ENCODE peak calls at places on chromosomes 4 and X, in nine cellular contexts. D is GM12865, W is fibroblast of mammary gland, N is heart left ventricle, I is choroid plexus epithelial cell, R is PC-9, M is thoracic aorta, K is cardiac muscle cell, S is coronary artery. C is an unnamed sample.

GRCh38 chr4:124899997-124900396 is 187.5 kb upstream of the ANKRD50 start:
- DNase-seq in D (no peak), W (no peak), N (no peak), I (no peak), R (no peak), M (no peak), K (no peak), S (no peak), C (no peak)

GRCh38 chr4:4677825-4678522 is 136.1 kb upstream of the STX18 start:
- DNase-seq in D (peak; percentile 38), W (peak; percentile 80), N (no peak), I (peak; percentile 92), R (no peak), M (no peak), K (peak; percentile 28), S (no peak), C (no peak)

GRCh38 chrX:150360331-150360730 is 2.8 kb upstream of the MAMLD1 start:
- DNase-seq in D (no peak), W (no peak), N (no peak), I (no peak), R (no peak), M (no peak), K (no peak), S (peak; percentile 68), C (no peak)

GRCh38 chr4:171857302-171858005 is 44.2 kb downstream of the GALNTL6 start:
- DNase-seq in D (no peak), W (peak; percentile 33), N (no peak), I (peak; percentile 63), R (no peak), M (no peak), K (peak; percentile 2), S (no peak), C (no peak)

GRCh38 chrX:68757331-68757730 is 71.5 kb upstream of the EFNB1 start:
- DNase-seq in D (no peak), W (no peak), N (no peak), I (no peak), R (no peak), M (no peak), K (no peak), S (peak; percentile 40), C (no peak)

GRCh38 chr4:7202391-7202790 is 10.1 kb downstream of the SORCS2 start:
- DNase-seq in D (no peak), W (peak; percentile 33), N (no peak), I (peak; percentile 52), R (no peak), M (no peak), K (no peak), S (no peak), C (no peak)

GRCh38 chr4:110472583-110473329 is 3.2 kb upstream of the ENPEP start:
- DNase-seq in D (no peak), W (no peak), N (no peak), I (peak; percentile 57), R (no peak), M (no peak), K (peak; percentile 16), S (no peak), C (no peak)

GRCh38 chr4:184273166-184274147 is 55.8 kb upstream of the ENPP6 start:
- DNase-seq in D (peak; percentile 86), W (no peak), N (no peak), I (no peak), R (no peak), M (no peak), K (no peak), S (no peak), C (peak; percentile 73)

GRCh38 chrX:114774691-114775090 is 190.8 kb downstream of the HTR2C start:
- DNase-seq in D (no peak), W (peak; percentile 12), N (no peak), I (peak; percentile 17), R (no peak), M (no peak), K (peak; percentile 9), S (no peak), C (no peak)

GRCh38 chrX:40155617-40156471 is 58.1 kb upstream of the BCOR start:
- DNase-seq in D (no peak), W (no peak), N (no peak), I (no peak), R (no peak), M (no peak), K (no peak), S (no peak), C (no peak)

GRCh38 chr4:30181512-30181911 is 538.7 kb upstream of the PCDH7 start:
- DNase-seq in D (no peak), W (no peak), N (no peak), I (no peak), R (no peak), M (no peak), K (no peak), S (no peak), C (no peak)

GRCh38 chr4:123453006-123453685 is 56.6 kb downstream of the SPRY1 start:
- DNase-seq in D (no peak), W (peak; percentile 49), N (no peak), I (peak; percentile 46), R (no peak), M (no peak), K (no peak), S (no peak), C (no peak)

GRCh38 chr4:687975-688694 is 816 bp downstream of the SLC49A3 start:
- DNase-seq in D (no peak), W (no peak), N (no peak), I (no peak), R (no peak), M (no peak), K (no peak), S (no peak), C (no peak)
- H3K4me3 ChIP-seq in D (no peak overlapping the region), W (peak overlapping the region; percentile 38), N (peak overlapping the region; percentile 75), I (peak overlapping the region; percentile 56), R (peak overlapping the region; percentile 39), M (peak overlapping the region; percentile 75), K (no peak overlapping the region), S (peak overlapping the region; percentile 79), C (no peak overlapping the region)

GRCh38 chr4:77734928-77735327 is 84.2 kb downstream of the CNOT6L start:
- DNase-seq in D (peak; percentile 66), W (peak; percentile 63), N (no peak), I (peak; percentile 90), R (no peak), M (no peak), K (no peak), S (no peak), C (peak; percentile 36)
- TF ChIP-seq CTCF in D (no peak), W (no peak), N (no peak), I (peak; percentile 23), R (no peak), M (no peak), K (no peak), S (no peak), C (no peak)

GRCh38 chr4:87527446-87528240 is 1.5 kb downstream of the SPARCL1 start:
- DNase-seq in D (no peak), W (peak; percentile 57), N (peak; percentile 29), I (peak; percentile 23), R (no peak), M (no peak), K (no peak), S (no peak), C (no peak)

GRCh38 chr4:87525636-87526035 is 3.5 kb downstream of the SPARCL1 start:
- DNase-seq in D (no peak), W (peak; percentile 67), N (no peak), I (peak; percentile 62), R (no peak), M (no peak), K (no peak), S (no peak), C (no peak)

GRCh38 chr4:87530868-87531267 is 1.7 kb upstream of the SPARCL1 start:
- DNase-seq in D (no peak), W (peak; percentile 98), N (peak; percentile 86), I (peak; percentile 22), R (no peak), M (peak; percentile 14), K (no peak), S (peak; percentile 88), C (no peak)

GRCh38 chr4:87532109-87532508 is 2.9 kb upstream of the SPARCL1 start:
- DNase-seq in D (no peak), W (no peak), N (no peak), I (no peak), R (no peak), M (no peak), K (no peak), S (no peak), C (no peak)

DNA sequence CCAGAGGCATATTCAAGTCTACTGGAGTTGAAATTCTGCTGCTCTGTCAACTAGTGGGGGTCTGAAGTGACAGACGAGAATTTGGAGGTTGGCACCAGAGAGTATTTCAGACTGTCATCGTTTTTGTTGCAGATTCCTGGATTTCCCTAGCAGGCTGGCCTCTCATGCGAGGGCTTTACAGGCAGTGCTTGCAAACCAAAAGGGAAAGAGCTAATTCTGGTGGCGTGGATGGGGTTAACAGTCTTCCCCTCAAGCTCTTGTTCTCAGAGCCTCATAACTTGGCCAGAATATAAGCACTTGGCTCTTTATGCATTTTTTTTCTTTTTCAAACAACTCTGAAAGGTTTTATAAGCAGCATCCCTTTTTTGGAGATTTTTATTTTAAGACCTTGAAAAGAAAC is at the start of gene SPARCL1:
- DNase-seq in D (no peak), W (peak; percentile 23), N (peak; percentile 63), I (no peak), R (no peak), M (no peak), K (no peak), S (no peak), C (no peak)
- H3K4me3 ChIP-seq in D (no peak within 1 kb of the TSS), W (no peak within 1 kb of the TSS), N (peak within 1 kb of the TSS; percentile 63), I (no peak within 1 kb of the TSS), R (no peak within 1 kb of the TSS), M (peak within 1 kb of the TSS; percentile 79), K (no peak within 1 kb of the TSS), S (peak within 1 kb of the TSS; percentile 71), C (no peak within 1 kb of the TSS)

DNA sequence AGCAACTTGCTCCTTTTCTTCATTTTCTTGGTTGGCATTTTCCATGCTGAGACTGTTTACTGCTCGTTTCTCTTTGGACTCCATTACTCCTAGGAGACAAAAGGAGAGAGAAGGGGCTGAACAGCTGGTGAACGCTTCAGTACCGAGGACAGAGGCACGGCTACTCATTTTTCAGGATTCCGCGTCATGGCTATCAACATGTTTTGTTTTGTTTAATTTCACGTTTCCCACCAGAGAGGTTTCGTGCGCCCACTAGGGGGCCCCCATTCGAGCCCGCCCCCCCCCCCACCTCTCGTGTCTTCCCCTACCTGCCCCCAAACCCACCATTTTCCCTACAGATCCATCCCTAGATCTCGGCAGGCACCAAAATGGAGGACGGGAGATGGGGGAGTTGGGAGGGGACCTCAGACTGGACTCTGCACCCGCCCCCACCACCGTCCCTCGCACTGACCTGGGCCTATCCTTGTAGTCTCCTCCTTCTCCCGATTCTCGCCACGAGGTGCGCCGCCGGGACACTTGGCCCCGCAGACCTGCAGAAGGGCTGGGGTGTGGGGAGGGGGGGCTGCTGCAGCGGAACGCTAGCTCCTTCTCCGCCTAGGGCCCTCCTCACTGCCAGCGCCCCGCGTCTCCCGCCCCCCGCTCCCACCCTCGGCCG is 653 bp downstream of the BEX1 start:
- DNase-seq in D (no peak), W (peak; percentile 30), N (no peak), I (peak; percentile 54), R (no peak), M (no peak), K (peak; percentile 61), S (no peak), C (no peak)
- TF ChIP-seq CTCF in D (no peak), W (no peak), N (no peak), I (peak; percentile 3), R (no peak), M (no peak), K (peak; percentile 8), S (no peak), C (no peak)